ENCODE peak calls at places on chromosomes 3 and 15, in nine cellular contexts. L is non-pigmented ciliary epithelial cell; F is endodermal cell; G is SJSA1; V is H9; M is naive thymus-derived CD4-positive, alpha-beta T cell; A is OCI-M1; X is EH; K is EL. R is an unnamed sample.
A peak's percentile ranks its signal among the peaks of the same experiment; 100 is the strongest.

GRCh38 chr3:8516047-8516671 is 14.5 kb downstream of the LMCD1 start:
- DNase-seq in L (no peak), F (no peak), G (no peak), V (no peak), M (no peak), A (no peak), X (no peak), K (no peak), R (no peak)

GRCh38 chr15:96124436-96124835 is 206.1 kb upstream of the NR2F2 start:
- DNase-seq in L (no peak), F (no peak), G (no peak), V (no peak), M (no peak), A (no peak), X (no peak), K (no peak), R (no peak)

GRCh38 chr3:42043116-42043796 is 47.9 kb upstream of the TRAK1 start:
- DNase-seq in L (no peak), F (peak; percentile 92), G (peak; percentile 79), V (peak; percentile 92), M (no peak), A (no peak), X (peak; percentile 91), K (peak; percentile 63), R (peak; percentile 68)

GRCh38 chr3:61901986-61902385 is 340.6 kb downstream of the PTPRG start:
- DNase-seq in L (no peak), F (no peak), G (no peak), V (no peak), M (no peak), A (no peak), X (no peak), K (no peak), R (no peak)

GRCh38 chr3:50167069-50167781 is 12.1 kb downstream of the SEMA3F start:
- DNase-seq in L (no peak), F (no peak), G (no peak), V (no peak), M (no peak), A (no peak), X (no peak), K (no peak), R (no peak)

GRCh38 chr15:49718846-49719245 is 98.0 kb downstream of the DTWD1 start:
- DNase-seq in L (no peak), F (no peak), G (no peak), V (no peak), M (no peak), A (no peak), X (no peak), K (no peak), R (no peak)

GRCh38 chr3:44954962-44955361 is 21.0 kb downstream of the ZDHHC3 start:
- DNase-seq in L (no peak), F (no peak), G (no peak), V (no peak), M (no peak), A (peak; percentile 68), X (peak; percentile 32), K (peak; percentile 52), R (no peak)

GRCh38 chr15:65875458-65875857 is 6.2 kb downstream of the RAB11A start:
- DNase-seq in L (no peak), F (no peak), G (no peak), V (no peak), M (no peak), A (no peak), X (no peak), K (no peak), R (no peak)

GRCh38 chr3:171824824-171825221 is 14.5 kb upstream of the PLD1 start:
- DNase-seq in L (no peak), F (no peak), G (peak; percentile 36), V (no peak), M (no peak), A (no peak), X (peak; percentile 49), K (no peak), R (no peak)

GRCh38 chr15:45253330-45253729 is 1.3 kb downstream of the SLC28A2 start:
- DNase-seq in L (no peak), F (peak; percentile 71), G (no peak), V (peak; percentile 49), M (no peak), A (peak; percentile 12), X (peak; percentile 1), K (no peak), R (no peak)

GRCh38 chr3:171850968-171851600 is 7.9 kb downstream of the TMEM212 start:
- DNase-seq in L (no peak), F (no peak), G (no peak), V (no peak), M (no peak), A (peak; percentile 55), X (no peak), K (no peak), R (no peak)

GRCh38 chr3:161156936-161157335 is 51.8 kb upstream of the B3GALNT1 start:
- DNase-seq in L (no peak), F (no peak), G (no peak), V (no peak), M (no peak), A (no peak), X (no peak), K (no peak), R (no peak)

GRCh38 chr3:8470801-8471200 is 30.8 kb upstream of the LMCD1 start:
- DNase-seq in L (no peak), F (no peak), G (no peak), V (no peak), M (no peak), A (no peak), X (peak; percentile 73), K (no peak), R (no peak)

GRCh38 chr15:29925227-29926082 is 103.2 kb upstream of the TJP1 start:
- DNase-seq in L (no peak), F (peak; percentile 97), G (peak; percentile 90), V (peak; percentile 93), M (peak; percentile 15), A (peak; percentile 23), X (peak; percentile 72), K (peak; percentile 77), R (peak; percentile 82)

GRCh38 chr3:40631341-40631995 is 106.7 kb downstream of the ZNF621 start:
- DNase-seq in L (no peak), F (no peak), G (no peak), V (no peak), M (no peak), A (no peak), X (no peak), K (no peak), R (no peak)

GRCh38 chr3:69719723-69720122 is 19.5 kb upstream of the MITF start:
- DNase-seq in L (no peak), F (no peak), G (no peak), V (no peak), M (no peak), A (peak; percentile 57), X (no peak), K (no peak), R (no peak)

GRCh38 chr15:63851431-63851830 is 17.7 kb upstream of the HERC1 start:
- DNase-seq in L (no peak), F (no peak), G (no peak), V (no peak), M (no peak), A (no peak), X (no peak), K (no peak), R (no peak)

GRCh38 chr3:195013962-195014361 is 257.0 kb downstream of the XXYLT1 start:
- DNase-seq in L (no peak), F (no peak), G (no peak), V (no peak), M (no peak), A (no peak), X (no peak), K (no peak), R (no peak)

GRCh38 chr3:148930785-148931184 is 60.6 kb upstream of the GYG1 start:
- DNase-seq in L (peak; percentile 66), F (no peak), G (peak; percentile 30), V (no peak), M (no peak), A (no peak), X (peak; percentile 87), K (peak; percentile 94), R (no peak)

GRCh38 chr3:195140410-195140809 is 130.5 kb downstream of the XXYLT1 start:
- DNase-seq in L (no peak), F (no peak), G (no peak), V (no peak), M (no peak), A (no peak), X (no peak), K (no peak), R (no peak)

GRCh38 chr3:111845996-111846395 is 13.1 kb upstream of the PHLDB2 start:
- DNase-seq in L (no peak), F (no peak), G (peak; percentile 16), V (no peak), M (no peak), A (no peak), X (peak; percentile 71), K (peak; percentile 76), R (no peak)

GRCh38 chr15:56835598-56836275 is 82.7 kb upstream of the TCF12 start:
- DNase-seq in L (no peak), F (no peak), G (no peak), V (no peak), M (no peak), A (peak; percentile 9), X (peak; percentile 80), K (peak; percentile 21), R (no peak)

R was measured in neural crest cell.